ENCODE peak calls at places on chromosome 7, in four cellular contexts. Q is MCF 10A; C is NCI-H1105 treated with DMSO at 0.1 percent for 48 hours; W is stimulated activated naive B cell treated with anti-CD40 and anti-IgM and Interleukin-4, amounts not matched to agents 10 μg/mL and 1 μg/mL and 100 μg/mL, for 72 hours. D is an unnamed sample.

GRCh38 chr7:157012113-157012547 is 1.7 kb upstream of the MNX1 start:
- DNase-seq in W (no peak), Q (no peak), C (no peak), D (no peak)

GRCh38 chr7:26153823-26154783 is 2.1 kb downstream of the NFE2L3 start:
- DNase-seq in Q (no peak), C (no peak), W (no peak), D (no peak)

GRCh38 chr7:134435161-134435920 is 23.6 kb downstream of the AKR1B1 start:
- DNase-seq in Q (peak), W (no peak), C (no peak), D (no peak)

GRCh38 chr7:66380285-66380888 is 175.3 kb downstream of the TPST1 start:
- DNase-seq in Q (no peak), W (no peak), C (no peak), D (no peak)

GRCh38 chr7:123746055-123746454 is 2.7 kb downstream of the WASL start:
- DNase-seq in C (no peak), Q (no peak), W (no peak), D (no peak)

GRCh38 chr7:149202831-149203231 is 7.5 kb downstream of the ZNF282 start:
- DNase-seq in C (no peak), W (no peak), Q (no peak), D (no peak)

GRCh38 chr7:142443614-142444013 is 185.8 kb upstream of the PRSS58 start:
- DNase-seq in C (no peak), Q (no peak), W (no peak), D (no peak)

GRCh38 chr7:95737828-95738505 is 34.4 kb upstream of the DYNC1I1 start:
- DNase-seq in C (no peak), Q (no peak), W (no peak), D (no peak)

GRCh38 chr7:46848944-46849343 is 733.0 kb downstream of the TNS3 start:
- DNase-seq in W (no peak), C (no peak), Q (no peak), D (no peak)

GRCh38 chr7:51187941-51188340 is 128.7 kb downstream of the COBL start:
- DNase-seq in Q (no peak), C (no peak), W (no peak), D (peak)

GRCh38 chr7:94450044-94450697 is 55.5 kb downstream of the COL1A2 start:
- DNase-seq in Q (no peak), C (no peak), W (no peak), D (no peak)

GRCh38 chr7:29639887-29640600 is 76.4 kb downstream of the PRR15 start:
- DNase-seq in Q (no peak), C (peak), W (no peak), D (no peak)

GRCh38 chr7:84271550-84271949 is 77.0 kb upstream of the SEMA3A start:
- DNase-seq in C (no peak), Q (peak), W (no peak), D (no peak)

GRCh38 chr7:21338728-21339164 is 89.1 kb upstream of the SP4 start:
- DNase-seq in C (no peak), Q (no peak), W (no peak), D (no peak)